ENCODE peak calls at places on chromosomes 3 and 15, in eight cellular contexts. Y is heart right ventricle; U is CD4-positive, alpha-beta memory T cell; A is psoas muscle; K is IMR-90; E is neural progenitor cell; T is heart left ventricle; X is left lung. S is an unnamed sample.

GRCh38 chr3:189683576-189684255 is 52.5 kb downstream of the TP63 start:
- DNase-seq in Y (no peak), U (no peak), A (no peak), K (no peak), E (no peak), T (no peak), X (no peak), S (no peak)

GRCh38 chr15:43410572-43411214 is 39.8 kb downstream of the TUBGCP4 start:
- DNase-seq in Y (no peak), U (no peak), A (no peak), K (peak; percentile 47), E (no peak), T (no peak), X (no peak), S (no peak)

GRCh38 chr3:156214676-156215075 is 94.3 kb downstream of the KCNAB1 start:
- DNase-seq in Y (no peak), U (no peak), A (no peak), K (no peak), E (no peak), T (no peak), X (no peak), S (no peak)

GRCh38 chr3:14273886-14274517 is 95.4 kb downstream of the LSM3 start:
- DNase-seq in Y (no peak), U (no peak), A (no peak), K (peak; percentile 35), E (no peak), T (no peak), X (no peak), S (no peak)

GRCh38 chr3:59873576-59874230 is 823.9 kb upstream of the CFAP20DC start:
- DNase-seq in Y (no peak), U (no peak), A (no peak), K (no peak), E (no peak), T (no peak), X (no peak), S (no peak)

GRCh38 chr15:31228980-31229826 is 97.4 kb upstream of the KLF13 start:
- DNase-seq in Y (no peak), U (no peak), A (no peak), K (no peak), E (peak; percentile 42), T (no peak), X (peak; percentile 88), S (no peak)

GRCh38 chr3:23129062-23129461 is 74.1 kb upstream of the UBE2E2 start:
- DNase-seq in Y (no peak), U (no peak), A (no peak), K (no peak), E (no peak), T (no peak), X (no peak), S (no peak)

GRCh38 chr15:92571824-92572223 is 83.8 kb downstream of the FAM174B start:
- DNase-seq in Y (no peak), U (no peak), A (no peak), K (no peak), E (no peak), T (no peak), X (no peak), S (no peak)

GRCh38 chr3:24088782-24089181 is 143.7 kb downstream of the NR1D2 start:
- DNase-seq in Y (no peak), U (no peak), A (no peak), K (peak; percentile 41), E (no peak), T (no peak), X (no peak), S (no peak)

GRCh38 chr15:73894133-73894814 is 20.9 kb downstream of the TBC1D21 start:
- DNase-seq in Y (no peak), U (no peak), A (no peak), K (no peak), E (no peak), T (no peak), X (no peak), S (no peak)

GRCh38 chr3:8595935-8596262 is 48.7 kb downstream of the SSUH2 start:
- DNase-seq in Y (no peak), U (no peak), A (no peak), K (no peak), E (no peak), T (no peak), X (no peak), S (no peak)

GRCh38 chr3:8595252-8595934 is 49.2 kb downstream of the SSUH2 start:
- DNase-seq in Y (no peak), U (no peak), A (peak; percentile 21), K (no peak), E (no peak), T (no peak), X (no peak), S (no peak)

GRCh38 chr3:8584661-8585060 is 59.9 kb downstream of the SSUH2 start:
- DNase-seq in Y (no peak), U (no peak), A (no peak), K (no peak), E (no peak), T (no peak), X (no peak), S (peak; percentile 68)

GRCh38 chr3:8593022-8593817 is 51.4 kb downstream of the SSUH2 start:
- DNase-seq in Y (no peak), U (no peak), A (peak; percentile 75), K (peak; percentile 16), E (no peak), T (no peak), X (no peak), S (peak; percentile 99)

DNA sequence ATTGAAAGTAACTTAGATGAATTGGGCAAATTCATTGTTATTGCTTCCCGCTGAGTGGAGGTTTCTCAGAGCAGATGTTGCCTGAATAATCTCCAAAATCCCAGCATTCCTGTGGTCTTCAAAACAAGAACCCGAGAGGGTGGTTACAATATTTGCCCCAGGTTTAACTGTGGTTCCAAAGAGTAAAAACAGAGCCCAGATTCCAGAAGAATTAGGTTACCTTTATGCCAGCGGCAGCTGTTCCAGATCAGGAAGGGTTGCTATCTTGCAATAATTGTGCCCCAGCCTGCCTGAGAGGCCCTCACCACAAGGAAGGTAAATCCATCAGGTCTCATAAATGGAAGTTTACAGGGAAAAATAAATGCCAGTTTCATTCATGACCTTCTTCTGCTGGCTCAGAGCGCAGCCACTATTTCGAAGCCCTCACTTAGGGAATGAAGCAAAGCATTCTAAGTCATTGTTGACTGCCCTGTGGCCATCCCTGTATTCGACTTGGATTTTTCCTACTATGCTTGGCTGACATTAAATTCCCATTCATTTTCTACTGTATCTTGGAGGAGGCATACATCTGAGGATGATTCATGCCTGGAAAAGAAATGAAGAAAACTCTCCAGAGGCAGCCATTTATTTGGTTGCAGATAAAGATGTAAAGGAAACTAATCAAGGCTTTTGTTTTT is 54.6 kb downstream of the SSUH2 start:
- DNase-seq in Y (no peak), U (no peak), A (no peak), K (peak; percentile 42), E (no peak), T (no peak), X (no peak), S (peak; percentile 98)
- H3K4me3 ChIP-seq in Y (no peak overlapping the region), U (no peak overlapping the region), A (no peak overlapping the region), K (no peak overlapping the region), E (no peak overlapping the region), T (no peak overlapping the region), X (no peak overlapping the region), S (no peak overlapping the region)

GRCh38 chr15:59218710-59219109 is 12.1 kb downstream of the LDHAL6B start:
- DNase-seq in Y (no peak), U (no peak), A (no peak), K (no peak), E (no peak), T (no peak), X (no peak), S (no peak)
- H3K36me3 ChIP-seq in Y (peaks cover 92% of the 10 kb centered on the region), U (no peaks in the 10 kb centered on the region), A (peaks cover 81% of the 10 kb centered on the region), K (peaks cover 10% of the 10 kb centered on the region), E (no peaks in the 10 kb centered on the region), T (no peaks in the 10 kb centered on the region), X (no peaks in the 10 kb centered on the region), S (peaks cover 57% of the 10 kb centered on the region)

GRCh38 chr3:157428957-157429356 is 7.7 kb upstream of the PTX3 start:
- DNase-seq in Y (no peak), U (no peak), A (no peak), K (no peak), E (no peak), T (no peak), X (no peak), S (no peak)
- H3K27ac ChIP-seq in Y (no peak overlapping the region), U (no peak overlapping the region), A (no peak overlapping the region), K (no peak overlapping the region), E (no peak overlapping the region), T (no peak overlapping the region), X (no peak overlapping the region), S (no peak overlapping the region)

DNA sequence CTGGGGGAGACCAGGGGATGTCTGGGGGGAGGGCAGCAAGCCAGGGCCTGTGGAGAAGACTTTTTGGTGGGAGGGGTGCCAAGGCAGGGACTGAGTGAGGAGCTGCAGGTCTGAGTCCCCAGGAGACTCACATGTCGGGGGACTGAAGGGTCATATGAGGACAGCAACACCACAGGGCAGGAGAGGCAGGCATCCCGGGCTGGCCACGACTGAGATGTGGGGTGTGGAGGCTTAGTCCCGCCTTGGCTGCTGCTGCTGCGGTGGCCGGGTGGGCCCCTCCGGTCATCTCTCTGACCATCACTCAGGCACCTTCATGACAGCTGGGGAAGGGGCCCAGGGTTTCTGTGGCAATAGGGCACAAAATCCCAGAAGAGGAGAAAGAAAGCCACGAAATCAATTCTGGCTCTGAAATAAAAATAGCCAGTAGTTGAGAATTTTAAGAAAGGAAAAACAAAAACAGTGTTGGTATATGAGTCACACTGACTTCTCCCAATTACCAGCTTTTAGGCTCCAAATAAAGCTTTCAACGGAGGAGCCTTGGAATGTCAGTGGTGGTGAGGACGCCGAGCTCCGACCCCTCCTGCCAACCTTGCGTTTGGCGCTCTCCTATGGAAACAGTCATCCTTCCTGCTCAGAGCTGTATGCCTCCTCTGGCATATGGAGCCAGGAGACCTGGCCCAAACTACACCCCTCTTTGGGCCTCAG is 52.9 kb upstream of the ITGA11 start:
- DNase-seq in Y (no peak), U (no peak), A (no peak), K (peak; percentile 59), E (no peak), T (no peak), X (no peak), S (peak; percentile 17)
- H3K4me3 ChIP-seq in Y (no peak overlapping the region), U (no peak overlapping the region), A (no peak overlapping the region), K (peak overlapping the region; percentile 22), E (no peak overlapping the region), T (no peak overlapping the region), X (no peak overlapping the region), S (no peak overlapping the region)

DNA sequence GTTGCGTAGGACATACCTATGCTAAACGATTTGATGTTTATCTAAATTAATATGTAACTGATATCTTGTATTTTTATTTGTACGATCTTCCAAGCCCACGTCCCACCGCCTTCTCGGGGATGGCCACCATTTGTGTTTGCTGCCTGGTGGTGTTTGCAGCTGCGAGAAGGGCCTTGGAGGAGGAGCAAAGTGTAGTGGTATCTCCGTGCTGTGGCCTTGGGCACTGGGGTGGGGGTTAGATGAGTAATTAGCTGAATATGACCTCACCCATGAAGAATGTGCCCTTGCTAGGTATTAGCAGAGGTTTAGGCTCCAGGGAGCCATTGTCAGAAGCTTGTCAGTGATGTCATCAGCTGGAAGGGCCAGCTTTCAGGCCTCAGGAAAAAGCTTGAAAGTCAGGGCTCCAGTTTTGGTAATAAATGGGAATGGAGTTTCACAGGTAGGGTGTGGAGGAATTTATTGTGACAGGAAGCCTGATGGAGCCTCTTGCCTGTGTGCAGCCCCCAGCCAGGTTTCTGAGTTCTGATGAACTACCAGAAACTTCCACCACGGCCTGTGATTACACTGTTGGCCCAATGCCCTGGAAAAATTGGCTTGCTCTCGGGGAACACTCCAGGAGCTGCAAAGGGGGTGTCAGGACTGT is 41.0 kb downstream of the FLNB start:
- DNase-seq in Y (peak; percentile 77), U (no peak), A (peak; percentile 25), K (peak; percentile 90), E (peak; percentile 80), T (no peak), X (no peak), S (peak; percentile 85)
- H3K36me3 ChIP-seq in Y (no peaks in the 10 kb centered on the region), U (no peaks in the 10 kb centered on the region), A (no peaks in the 10 kb centered on the region), K (no peaks in the 10 kb centered on the region), E (no peaks in the 10 kb centered on the region), T (no peaks in the 10 kb centered on the region), X (no peaks in the 10 kb centered on the region), S (no peaks in the 10 kb centered on the region)

S was measured in SJCRH30.